ENCODE peak calls at places on chromosome 5, in four cellular contexts. One of them, this sample, is unnamed. For H3K4me1 and H3K9me3, the result is how much of the 10 kb centered on the place peaks cover.

GRCh38 chr5:102715405-102715804 is 39.7 kb upstream of the PAM start:
- DNase-seq in SK-N-SH: no peak
- DNase-seq in left lung: no peak
- DNase-seq in RWPE2: no peak
- DNase-seq in this sample: no peak

GRCh38 chr5:102762095-102762534 is 7.0 kb downstream of the PAM start:
- DNase-seq in SK-N-SH: no peak
- DNase-seq in left lung: no peak
- DNase-seq in RWPE2: no peak
- DNase-seq in this sample: no peak

GRCh38 chr5:176359658-176360057 is 1.9 kb downstream of the KIAA1191 start:
- DNase-seq in SK-N-SH: no peak
- DNase-seq in left lung: no peak
- DNase-seq in RWPE2: no peak
- DNase-seq in this sample: no peak

GRCh38 chr5:96476654-96477053 is 43.6 kb upstream of the PCSK1 start:
- DNase-seq in SK-N-SH: no peak
- DNase-seq in left lung: no peak
- DNase-seq in RWPE2: no peak
- DNase-seq in this sample: no peak

GRCh38 chr5:119255571-119256356 is 100.1 kb upstream of the TNFAIP8 start:
- DNase-seq in SK-N-SH: no peak
- DNase-seq in left lung: no peak
- DNase-seq in RWPE2: no peak
- DNase-seq in this sample: peak

GRCh38 chr5:169628891-169629290 is 8.2 kb upstream of the DOCK2 start:
- DNase-seq in SK-N-SH: no peak
- DNase-seq in left lung: no peak
- DNase-seq in RWPE2: no peak
- DNase-seq in this sample: no peak

GRCh38 chr5:133714161-133714915 is 102.0 kb upstream of the FSTL4 start:
- DNase-seq in SK-N-SH: peak
- DNase-seq in left lung: no peak
- DNase-seq in RWPE2: peak
- DNase-seq in this sample: no peak

GRCh38 chr5:16507716-16508115 is 42.1 kb upstream of the ZNF622 start:
- DNase-seq in SK-N-SH: no peak
- DNase-seq in left lung: no peak
- DNase-seq in RWPE2: no peak
- DNase-seq in this sample: no peak

GRCh38 chr5:32261198-32261597 is 51.5 kb downstream of the MTMR12 start:
- DNase-seq in SK-N-SH: no peak
- DNase-seq in left lung: peak
- DNase-seq in RWPE2: no peak
- DNase-seq in this sample: no peak

GRCh38 chr5:126846344-126846743 is 69.4 kb downstream of the LMNB1 start:
- DNase-seq in SK-N-SH: peak
- DNase-seq in left lung: no peak
- DNase-seq in RWPE2: no peak
- DNase-seq in this sample: no peak

GRCh38 chr5:34556514-34556782 is 99.7 kb upstream of the RAI14 start:
- DNase-seq in SK-N-SH: no peak
- DNase-seq in left lung: no peak
- DNase-seq in RWPE2: no peak
- DNase-seq in this sample: no peak

GRCh38 chr5:102523541-102524175 is 24.9 kb upstream of the SLCO6A1 start:
- DNase-seq in SK-N-SH: no peak
- DNase-seq in left lung: no peak
- DNase-seq in RWPE2: no peak
- DNase-seq in this sample: no peak

GRCh38 chr5:150599917-150600511 is 40.4 kb upstream of the SYNPO start:
- DNase-seq in SK-N-SH: peak
- DNase-seq in left lung: peak
- DNase-seq in RWPE2: peak
- DNase-seq in this sample: no peak

GRCh38 chr5:67842806-67843205 is 372.8 kb upstream of the PIK3R1 start:
- DNase-seq in SK-N-SH: peak
- DNase-seq in left lung: no peak
- DNase-seq in RWPE2: no peak
- DNase-seq in this sample: no peak

GRCh38 chr5:174082286-174082685 is 36.8 kb downstream of the NSG2 start:
- DNase-seq in SK-N-SH: no peak
- DNase-seq in left lung: no peak
- DNase-seq in RWPE2: no peak
- DNase-seq in this sample: no peak

GRCh38 chr5:36357391-36357790 is 55.7 kb upstream of the RANBP3L start:
- DNase-seq in SK-N-SH: no peak
- DNase-seq in left lung: no peak
- DNase-seq in RWPE2: no peak
- DNase-seq in this sample: no peak

GRCh38 chr5:136375920-136376319 is 10.6 kb upstream of the TRPC7 start:
- DNase-seq in SK-N-SH: no peak
- DNase-seq in left lung: no peak
- DNase-seq in RWPE2: no peak
- DNase-seq in this sample: no peak

GRCh38 chr5:142537938-142538337 is 148.0 kb downstream of the FGF1 start:
- DNase-seq in SK-N-SH: no peak
- DNase-seq in left lung: no peak
- DNase-seq in RWPE2: no peak
- DNase-seq in this sample: no peak

GRCh38 chr5:18745988-18746615 is 1111.8 kb downstream of the TAF11L14 start:
- DNase-seq in SK-N-SH: peak
- DNase-seq in left lung: no peak
- DNase-seq in RWPE2: no peak
- DNase-seq in this sample: no peak

GRCh38 chr5:37005946-37006540 is 129.5 kb downstream of the NIPBL start:
- DNase-seq in SK-N-SH: peak
- DNase-seq in left lung: no peak
- DNase-seq in RWPE2: no peak
- DNase-seq in this sample: no peak

GRCh38 chr5:9173281-9174048 is 372.4 kb downstream of the SEMA5A start:
- DNase-seq in SK-N-SH: no peak
- DNase-seq in left lung: no peak
- DNase-seq in RWPE2: no peak
- DNase-seq in this sample: no peak

GRCh38 chr5:161778796-161779195 is 69.1 kb upstream of the GABRA1 start:
- DNase-seq in SK-N-SH: no peak
- DNase-seq in left lung: no peak
- DNase-seq in RWPE2: no peak
- DNase-seq in this sample: no peak

GRCh38 chr5:149549461-149550266 is 1.6 kb downstream of the CSNK1A1 start:
- DNase-seq in SK-N-SH: peak
- DNase-seq in left lung: peak
- DNase-seq in RWPE2: no peak
- DNase-seq in this sample: peak

GRCh38 chr5:43631182-43631910 is 28.4 kb downstream of the NNT start:
- DNase-seq in SK-N-SH: peak
- DNase-seq in left lung: no peak
- DNase-seq in RWPE2: no peak
- DNase-seq in this sample: peak

GRCh38 chr5:75681125-75681830 is 36.0 kb downstream of the POC5 start:
- DNase-seq in SK-N-SH: no peak
- DNase-seq in left lung: no peak
- DNase-seq in RWPE2: no peak
- DNase-seq in this sample: no peak

GRCh38 chr5:1199340-1199648 is 2.1 kb upstream of the SLC6A19 start:
- DNase-seq in SK-N-SH: no peak
- DNase-seq in left lung: no peak
- DNase-seq in RWPE2: no peak
- DNase-seq in this sample: no peak

GRCh38 chr5:453725-454481 is 10.9 kb downstream of the EXOC3 start:
- DNase-seq in SK-N-SH: no peak
- DNase-seq in left lung: no peak
- DNase-seq in RWPE2: peak
- DNase-seq in this sample: no peak

GRCh38 chr5:133612021-133612860 is at the start of gene FSTL4:
- DNase-seq in SK-N-SH: peak
- DNase-seq in left lung: peak
- DNase-seq in RWPE2: no peak
- DNase-seq in this sample: no peak

GRCh38 chr5:1443991-1444360 is 1.3 kb downstream of the SLC6A3 start:
- DNase-seq in SK-N-SH: no peak
- DNase-seq in left lung: peak
- DNase-seq in RWPE2: peak
- DNase-seq in this sample: no peak

GRCh38 chr5:144028644-144029043 is 141.8 kb downstream of the YIPF5 start:
- DNase-seq in SK-N-SH: no peak
- DNase-seq in left lung: no peak
- DNase-seq in RWPE2: no peak
- DNase-seq in this sample: no peak

DNA sequence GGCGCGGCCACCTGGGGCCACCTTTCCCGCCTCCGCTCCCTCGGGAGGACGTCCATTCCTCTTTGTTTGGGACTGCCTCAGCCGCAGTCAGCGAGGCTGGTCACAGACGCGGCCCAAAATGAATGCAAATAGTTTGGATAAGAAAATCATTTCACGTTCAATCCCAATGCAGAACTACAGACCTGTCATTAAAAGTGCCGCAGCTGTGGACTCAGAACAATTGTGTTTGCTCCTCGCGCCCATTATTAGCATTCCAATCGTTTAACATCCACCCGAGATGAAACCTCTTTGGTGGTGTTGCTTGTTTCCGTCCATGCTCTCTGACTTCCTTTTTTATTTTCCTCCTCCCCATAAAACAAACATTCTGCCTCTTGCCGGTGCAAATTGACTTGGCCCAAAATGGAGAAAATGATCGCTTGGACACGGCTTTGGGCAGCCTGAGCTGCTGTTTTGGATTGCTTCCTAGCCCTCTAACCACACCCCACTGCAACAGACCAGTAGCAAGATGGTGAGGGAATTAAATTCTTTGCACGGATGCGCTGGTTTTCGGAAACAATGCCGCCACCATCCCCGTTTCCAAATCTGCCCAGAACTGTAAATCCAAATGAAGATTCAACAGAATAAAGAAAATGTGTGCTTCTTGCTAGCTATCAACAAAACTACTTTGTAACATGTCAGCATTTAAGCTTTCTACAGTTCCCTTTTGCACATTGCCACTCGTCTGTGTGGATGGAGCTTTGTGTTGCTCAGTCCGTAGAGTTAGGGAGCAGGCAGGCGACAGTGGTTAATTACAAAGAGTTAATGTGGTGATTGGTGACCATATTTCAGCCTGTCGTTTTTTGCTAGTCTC is 795 bp downstream of the NLN start:
- DNase-seq in SK-N-SH: peak
- DNase-seq in left lung: no peak
- DNase-seq in RWPE2: no peak
- DNase-seq in this sample: peak
- H3K4me1 ChIP-seq in SK-N-SH: under half
- H3K4me1 ChIP-seq in left lung: under half
- H3K4me1 ChIP-seq in RWPE2: under half
- H3K4me1 ChIP-seq in this sample: under half

GRCh38 chr5:3994635-3995034 is 399.0 kb downstream of the IRX1 start:
- DNase-seq in SK-N-SH: no peak
- DNase-seq in left lung: no peak
- DNase-seq in RWPE2: no peak
- DNase-seq in this sample: no peak

GRCh38 chr5:3995954-3996619 is 400.5 kb downstream of the IRX1 start:
- DNase-seq in SK-N-SH: no peak
- DNase-seq in left lung: no peak
- DNase-seq in RWPE2: no peak
- DNase-seq in this sample: no peak

GRCh38 chr5:3996871-3997410 is 401.3 kb downstream of the IRX1 start:
- DNase-seq in SK-N-SH: no peak
- DNase-seq in left lung: no peak
- DNase-seq in RWPE2: no peak
- DNase-seq in this sample: no peak

GRCh38 chr5:3999929-4000328 is 404.3 kb downstream of the IRX1 start:
- DNase-seq in SK-N-SH: no peak
- DNase-seq in left lung: no peak
- DNase-seq in RWPE2: no peak
- DNase-seq in this sample: no peak

DNA sequence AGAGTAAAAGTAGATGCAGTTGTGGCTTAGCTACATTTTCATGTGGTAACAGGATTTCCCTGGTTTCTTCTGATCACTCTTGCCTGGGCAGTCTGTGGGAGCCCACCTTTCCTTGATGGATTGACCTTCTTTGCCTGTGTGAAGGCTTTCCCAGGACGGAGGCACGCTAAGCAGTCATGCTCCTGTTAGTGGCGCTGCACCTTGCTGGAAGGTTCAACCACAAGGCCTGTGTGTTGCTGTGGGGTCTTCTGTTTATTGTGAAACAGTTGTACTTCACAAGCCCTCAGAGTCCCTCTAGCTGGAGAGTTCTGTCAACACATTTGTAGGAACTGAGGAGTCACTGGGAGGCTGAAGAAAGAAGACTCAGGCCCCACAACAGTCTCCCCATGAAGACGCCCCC is 402.0 kb downstream of the IRX1 start:
- DNase-seq in SK-N-SH: no peak
- DNase-seq in left lung: no peak
- DNase-seq in RWPE2: no peak
- DNase-seq in this sample: no peak
- H3K9me3 ChIP-seq in SK-N-SH: under half
- H3K9me3 ChIP-seq in left lung: under half
- H3K9me3 ChIP-seq in RWPE2: under half
- H3K9me3 ChIP-seq in this sample: under half

GRCh38 chr5:138140268-138140667 is 1.0 kb upstream of the NME5 start:
- DNase-seq in SK-N-SH: no peak
- DNase-seq in left lung: no peak
- DNase-seq in RWPE2: no peak
- DNase-seq in this sample: no peak

GRCh38 chr5:138139776-138140080 is 500 bp upstream of the NME5 start:
- DNase-seq in SK-N-SH: no peak
- DNase-seq in left lung: no peak
- DNase-seq in RWPE2: no peak
- DNase-seq in this sample: no peak

GRCh38 chr5:138141734-138142133 is 2.5 kb upstream of the NME5 start:
- DNase-seq in SK-N-SH: no peak
- DNase-seq in left lung: no peak
- DNase-seq in RWPE2: no peak
- DNase-seq in this sample: no peak

GRCh38 chr5:138138949-138139775 is at the start of gene NME5:
- DNase-seq in SK-N-SH: peak
- DNase-seq in left lung: peak
- DNase-seq in RWPE2: no peak
- DNase-seq in this sample: no peak
- H3K4me3 ChIP-seq in SK-N-SH: peak
- H3K4me3 ChIP-seq in left lung: peak
- H3K4me3 ChIP-seq in RWPE2: no peak
- H3K4me3 ChIP-seq in this sample: no peak

GRCh38 chr5:114473541-114473940 is 111.7 kb downstream of the KCNN2 start:
- DNase-seq in SK-N-SH: no peak
- DNase-seq in left lung: peak
- DNase-seq in RWPE2: no peak
- DNase-seq in this sample: no peak

DNA sequence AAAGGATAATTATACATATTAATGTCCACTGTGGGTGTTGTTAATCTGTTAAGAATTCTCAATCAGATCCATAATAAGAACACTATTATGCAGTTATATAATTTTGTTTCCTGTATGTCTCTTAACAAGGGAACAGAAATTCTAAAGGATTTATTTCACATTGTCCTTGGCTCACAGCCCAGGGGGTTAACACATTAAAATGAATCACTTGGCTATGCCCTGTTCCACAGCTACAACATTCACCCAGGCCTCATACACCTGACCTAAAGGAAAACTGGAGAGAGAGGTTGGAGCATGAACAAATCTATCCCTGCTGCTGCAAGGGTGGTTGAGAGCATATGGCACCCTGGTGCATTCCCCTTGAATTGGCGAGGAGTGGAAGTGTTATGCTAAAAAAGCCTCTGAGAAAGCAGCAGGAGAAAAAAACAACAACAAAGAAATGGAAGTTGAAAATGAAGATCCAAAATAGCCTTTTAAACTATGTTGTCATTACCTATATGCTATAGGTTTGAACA is 116.0 kb downstream of the KCNN2 start:
- DNase-seq in SK-N-SH: no peak
- DNase-seq in left lung: no peak
- DNase-seq in RWPE2: no peak
- DNase-seq in this sample: no peak
- H3K4me1 ChIP-seq in SK-N-SH: under half
- H3K4me1 ChIP-seq in left lung: under half
- H3K4me1 ChIP-seq in RWPE2: under half
- H3K4me1 ChIP-seq in this sample: under half

This sample was measured in Caco-2.